ENCODE peak calls at places on chromosomes 16 and 17, in nine cellular contexts. W is ascending aorta; O is astrocyte of the spinal cord; U is anterior cingulate cortex; D is iris pigment epithelial cell; Q is stimulated activated CD8-positive, alpha-beta memory T cell treated with anti-CD3 and anti-CD28 coated beads, Interleukin-15, amount 100 ng/mL, for 48 hours; B is EH; P is sigmoid colon; G is NCI-H146. H is an unnamed sample.

GRCh38 chr17:1001640-1002411 is 4.9 kb downstream of the TIMM22 start:
- DNase-seq in W (peak), O (peak), U (no peak), D (peak), Q (no peak), B (peak), P (no peak), G (no peak), H (no peak)

GRCh38 chr17:38881600-38882191 is 11.8 kb downstream of the LASP1 start:
- DNase-seq in W (no peak), O (peak), U (peak), D (peak), Q (no peak), B (peak), P (peak), G (no peak), H (no peak)

GRCh38 chr17:32658470-32659418 is 172.0 kb downstream of the CDK5R1 start:
- DNase-seq in W (no peak), O (no peak), U (no peak), D (no peak), Q (no peak), B (no peak), P (no peak), G (no peak), H (no peak)

GRCh38 chr17:76554131-76554530 is 14.3 kb downstream of the PRCD start:
- DNase-seq in W (no peak), O (no peak), U (peak), D (no peak), Q (no peak), B (no peak), P (no peak), G (no peak), H (no peak)

GRCh38 chr16:4009177-4009576 is 107.1 kb downstream of the ADCY9 start:
- DNase-seq in W (no peak), O (no peak), U (no peak), D (no peak), Q (no peak), B (no peak), P (no peak), G (no peak), H (no peak)

GRCh38 chr17:64718058-64718457 is 56.0 kb upstream of the SMURF2 start:
- DNase-seq in W (no peak), O (no peak), U (no peak), D (no peak), Q (no peak), B (no peak), P (no peak), G (no peak), H (no peak)

GRCh38 chr16:56303066-56303705 is 111.9 kb downstream of the GNAO1 start:
- DNase-seq in W (no peak), O (no peak), U (peak), D (no peak), Q (no peak), B (no peak), P (no peak), G (no peak), H (no peak)

GRCh38 chr16:12311887-12312286 is 335.4 kb downstream of the SNX29 start:
- DNase-seq in W (no peak), O (no peak), U (no peak), D (no peak), Q (no peak), B (no peak), P (no peak), G (peak), H (no peak)

GRCh38 chr16:1080801-1081733 is 8.5 kb downstream of the SSTR5 start:
- DNase-seq in W (no peak), O (no peak), U (no peak), D (no peak), Q (no peak), B (no peak), P (no peak), G (no peak), H (no peak)

GRCh38 chr17:75848523-75849303 is 4.5 kb upstream of the UNC13D start:
- DNase-seq in W (no peak), O (peak), U (peak), D (peak), Q (peak), B (peak), P (peak), G (peak), H (peak)

GRCh38 chr16:87062569-87063442 is 254.4 kb downstream of the C16orf95 start:
- DNase-seq in W (peak), O (peak), U (peak), D (peak), Q (peak), B (peak), P (peak), G (peak), H (no peak)

GRCh38 chr16:58709338-58709737 is 24.8 kb upstream of the SLC38A7 start:
- DNase-seq in W (no peak), O (no peak), U (no peak), D (no peak), Q (no peak), B (no peak), P (no peak), G (no peak), H (no peak)

GRCh38 chr17:42618442-42619150 is 9.1 kb downstream of the TUBG1 start:
- DNase-seq in W (no peak), O (peak), U (no peak), D (peak), Q (no peak), B (peak), P (no peak), G (peak), H (no peak)

GRCh38 chr16:30901201-30902069 is 5.0 kb downstream of the CTF1 start:
- DNase-seq in W (no peak), O (no peak), U (no peak), D (no peak), Q (no peak), B (no peak), P (no peak), G (peak), H (no peak)

GRCh38 chr17:46766493-46767491 is 51.7 kb downstream of the WNT3 start:
- DNase-seq in W (no peak), O (no peak), U (no peak), D (no peak), Q (no peak), B (no peak), P (no peak), G (no peak), H (no peak)

GRCh38 chr17:78990349-78991016 is 10.8 kb upstream of the LGALS3BP start:
- DNase-seq in W (no peak), O (no peak), U (no peak), D (no peak), Q (no peak), B (no peak), P (peak), G (no peak), H (no peak)

GRCh38 chr16:28504707-28505404 is 1.8 kb downstream of the IL27 start:
- DNase-seq in W (no peak), O (no peak), U (no peak), D (no peak), Q (no peak), B (no peak), P (no peak), G (peak), H (no peak)

GRCh38 chr17:3916013-3916696 is at the start of gene P2RX1:
- DNase-seq in W (no peak), O (no peak), U (no peak), D (no peak), Q (peak), B (no peak), P (no peak), G (no peak), H (no peak)

GRCh38 chr17:74457146-74457819 is 9.2 kb upstream of the CD300A start:
- DNase-seq in W (peak), O (peak), U (peak), D (peak), Q (peak), B (peak), P (peak), G (peak), H (peak)

GRCh38 chr16:66899945-66900688 is 18.6 kb downstream of the CDH16 start:
- DNase-seq in W (peak), O (peak), U (no peak), D (peak), Q (no peak), B (peak), P (peak), G (peak), H (no peak)

GRCh38 chr16:2520784-2521577 is 810 bp downstream of the AMDHD2 start:
- DNase-seq in W (no peak), O (no peak), U (no peak), D (peak), Q (no peak), B (no peak), P (peak), G (peak), H (no peak)

GRCh38 chr16:85028638-85029412 is 1.2 kb downstream of the KIAA0513 start:
- DNase-seq in W (peak), O (peak), U (peak), D (peak), Q (peak), B (peak), P (peak), G (peak), H (no peak)

GRCh38 chr17:50676065-50676975 is 31.4 kb downstream of the ANKRD40 start:
- DNase-seq in W (no peak), O (no peak), U (no peak), D (no peak), Q (no peak), B (no peak), P (peak), G (no peak), H (no peak)